ENCODE peak calls at places on chromosome 18, in five cellular contexts. L is COLO829, U is activated T-helper 1 cell treated with Interleukin-2 at 50 U/mL for 16 hours, X is astrocyte, K is right lobe of liver. M is an unnamed sample.

GRCh38 chr18:79502785-79503184 is 107.1 kb downstream of the NFATC1 start:
- DNase-seq in L (no peak), U (no peak), X (peak; percentile 45), K (no peak), M (no peak)

GRCh38 chr18:22166070-22166972 is 3.1 kb upstream of the GATA6 start:
- DNase-seq in L (no peak), U (no peak), X (no peak), K (peak; percentile 81), M (peak; percentile 81)

GRCh38 chr18:634551-635045 is 22.9 kb upstream of the TYMS start:
- DNase-seq in L (peak; percentile 60), U (no peak), X (no peak), K (no peak), M (no peak)

GRCh38 chr18:62577748-62578147 is 54.9 kb downstream of the ZCCHC2 start:
- DNase-seq in L (no peak), U (no peak), X (no peak), K (no peak), M (no peak)

GRCh38 chr18:50747849-50748242 is 72.0 kb downstream of the MRO start:
- DNase-seq in L (no peak), U (no peak), X (no peak), K (no peak), M (no peak)

GRCh38 chr18:41767960-41768359 is 187.1 kb upstream of the PIK3C3 start:
- DNase-seq in L (peak; percentile 48), U (no peak), X (peak; percentile 36), K (no peak), M (no peak)

GRCh38 chr18:75216926-75217303 is 6.3 kb downstream of the TSHZ1 start:
- DNase-seq in L (no peak), U (no peak), X (no peak), K (peak; percentile 59), M (no peak)

GRCh38 chr18:48605408-48605845 is 66.6 kb downstream of the CTIF start:
- DNase-seq in L (no peak), U (no peak), X (peak; percentile 24), K (no peak), M (no peak)

M was measured in mucosa of descending colon.